ENCODE peak calls at places on chromosomes 11 and 22, in eight cellular contexts. Y is BJ, A is MG63, Q is astrocyte of the cerebellum, N is fibroblast of pulmonary artery, X is NB4, L is lower lobe of right lung, F is aorta. K is an unnamed sample.
A peak's percentile ranks its signal among the peaks of the same experiment; 100 is the strongest.

GRCh38 chr11:20016526-20016925 is 143.7 kb downstream of the DBX1 start:
- DNase-seq in Y (no peak), A (no peak), Q (no peak), N (no peak), X (no peak), L (no peak), F (no peak), K (no peak)

GRCh38 chr22:38756631-38757463 is 1.0 kb upstream of the SUN2 start:
- DNase-seq in Y (no peak), A (no peak), Q (no peak), N (no peak), X (peak; percentile 54), L (peak; percentile 64), F (no peak), K (no peak)

GRCh38 chr11:98104249-98104648 is 916.5 kb upstream of the CNTN5 start:
- DNase-seq in Y (no peak), A (no peak), Q (no peak), N (no peak), X (no peak), L (no peak), F (no peak), K (no peak)

GRCh38 chr11:108241370-108242037 is 18.6 kb downstream of the ATM start:
- DNase-seq in Y (no peak), A (no peak), Q (no peak), N (no peak), X (no peak), L (no peak), F (no peak), K (peak; percentile 11)

GRCh38 chr22:36329217-36330078 is 58.3 kb downstream of the MYH9 start:
- DNase-seq in Y (peak; percentile 91), A (peak; percentile 68), Q (peak; percentile 91), N (peak; percentile 98), X (peak; percentile 96), L (peak; percentile 75), F (peak; percentile 92), K (peak; percentile 94)

GRCh38 chr22:33923660-33924246 is 3.5 kb upstream of the LARGE1 start:
- DNase-seq in Y (no peak), A (peak; percentile 34), Q (peak; percentile 59), N (peak; percentile 84), X (peak; percentile 81), L (no peak), F (peak; percentile 58), K (peak; percentile 86)

GRCh38 chr11:122733301-122733686 is 77.8 kb downstream of the UBASH3B start:
- DNase-seq in Y (no peak), A (peak; percentile 84), Q (no peak), N (peak; percentile 86), X (no peak), L (peak; percentile 60), F (peak; percentile 79), K (peak; percentile 89)

GRCh38 chr11:123521001-123521400 is 90.9 kb downstream of the GRAMD1B start:
- DNase-seq in Y (no peak), A (no peak), Q (no peak), N (no peak), X (no peak), L (no peak), F (no peak), K (no peak)

GRCh38 chr22:23801238-23801821 is 14.6 kb downstream of the SMARCB1 start:
- DNase-seq in Y (no peak), A (no peak), Q (no peak), N (no peak), X (no peak), L (peak; percentile 19), F (peak; percentile 32), K (no peak)

GRCh38 chr11:60788401-60789110 is 3.4 kb downstream of the MS4A10 start:
- DNase-seq in Y (no peak), A (peak; percentile 39), Q (no peak), N (peak; percentile 54), X (no peak), L (peak; percentile 39), F (no peak), K (peak; percentile 38)

GRCh38 chr11:48063424-48063978 is 83.1 kb downstream of the PTPRJ start:
- DNase-seq in Y (peak; percentile 98), A (peak; percentile 82), Q (peak; percentile 96), N (peak; percentile 93), X (no peak), L (no peak), F (peak; percentile 58), K (peak; percentile 95)

GRCh38 chr11:48006301-48006992 is 26.1 kb downstream of the PTPRJ start:
- DNase-seq in Y (no peak), A (peak; percentile 74), Q (no peak), N (peak; percentile 76), X (no peak), L (no peak), F (no peak), K (peak; percentile 86)

GRCh38 chr11:35994421-35994820 is 50.6 kb downstream of the LDLRAD3 start:
- DNase-seq in Y (no peak), A (no peak), Q (no peak), N (no peak), X (no peak), L (no peak), F (no peak), K (no peak)

GRCh38 chr11:60942970-60943565 is 8.9 kb downstream of the SLC15A3 start:
- DNase-seq in Y (no peak), A (no peak), Q (no peak), N (no peak), X (no peak), L (no peak), F (peak; percentile 17), K (no peak)

GRCh38 chr22:35065796-35066218 is at the start of gene ISX:
- DNase-seq in Y (no peak), A (no peak), Q (no peak), N (no peak), X (peak; percentile 48), L (no peak), F (no peak), K (no peak)

GRCh38 chr11:119726150-119726553 is 2.8 kb downstream of the NECTIN1 start:
- DNase-seq in Y (no peak), A (no peak), Q (no peak), N (no peak), X (no peak), L (no peak), F (no peak), K (no peak)
- H3K4me3 ChIP-seq in Y (no peak overlapping the region), A (no peak overlapping the region), Q (no peak overlapping the region), N (no peak overlapping the region), X (no peak overlapping the region), L (no peak overlapping the region), F (no peak overlapping the region), K (no peak overlapping the region)

GRCh38 chr11:1326435-1327063 is 17.1 kb upstream of the TOLLIP start:
- DNase-seq in Y (no peak), A (peak; percentile 45), Q (no peak), N (no peak), X (no peak), L (no peak), F (no peak), K (no peak)

GRCh38 chr11:1327064-1327460 is 17.6 kb upstream of the TOLLIP start:
- DNase-seq in Y (no peak), A (no peak), Q (no peak), N (no peak), X (no peak), L (no peak), F (no peak), K (peak; percentile 15)

DNA sequence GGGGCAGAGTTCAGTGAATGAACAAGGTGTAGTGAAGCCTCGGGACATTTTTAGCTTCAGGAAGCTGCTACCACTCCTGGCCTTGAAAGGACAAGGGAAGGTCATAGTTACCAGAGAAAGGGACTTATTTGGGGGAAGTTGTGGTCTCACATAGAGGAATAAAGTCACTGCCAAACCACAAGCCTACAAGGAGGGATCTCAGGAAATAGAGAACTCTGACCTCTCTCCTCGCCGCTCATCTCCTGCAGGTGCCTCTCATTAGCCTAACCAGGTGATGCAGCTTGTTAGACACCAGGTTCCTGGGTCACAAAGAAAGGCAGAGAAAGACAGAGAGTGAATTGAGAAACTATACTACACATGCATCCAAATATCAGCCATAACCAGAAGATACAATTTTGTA is 14.3 kb upstream of the TOLLIP start:
- DNase-seq in Y (no peak), A (no peak), Q (no peak), N (no peak), X (peak; percentile 80), L (no peak), F (no peak), K (no peak)
- H3K4me3 ChIP-seq in Y (no peak overlapping the region), A (no peak overlapping the region), Q (no peak overlapping the region), N (no peak overlapping the region), X (no peak overlapping the region), L (no peak overlapping the region), F (no peak overlapping the region), K (no peak overlapping the region)

GRCh38 chr11:45665933-45666647 is 668 bp upstream of the CHST1 start:
- DNase-seq in Y (no peak), A (no peak), Q (no peak), N (no peak), X (peak; percentile 16), L (no peak), F (no peak), K (peak; percentile 28)
- H3K4me3 ChIP-seq in Y (no peak overlapping the region), A (no peak overlapping the region), Q (no peak overlapping the region), N (peak overlapping the region; percentile 27), X (no peak overlapping the region), L (peak overlapping the region; percentile 65), F (peak overlapping the region; percentile 88), K (no peak overlapping the region)

GRCh38 chr11:847876-848275 is 5.2 kb downstream of the TSPAN4 start:
- DNase-seq in Y (no peak), A (no peak), Q (no peak), N (no peak), X (no peak), L (no peak), F (no peak), K (no peak)

GRCh38 chr11:849951-850776 is 7.5 kb downstream of the TSPAN4 start:
- DNase-seq in Y (no peak), A (no peak), Q (no peak), N (no peak), X (no peak), L (no peak), F (no peak), K (no peak)

GRCh38 chr11:848380-848931 is 5.8 kb downstream of the TSPAN4 start:
- DNase-seq in Y (no peak), A (no peak), Q (no peak), N (peak; percentile 38), X (peak; percentile 53), L (no peak), F (no peak), K (peak; percentile 54)

GRCh38 chr11:850777-851762 is 8.4 kb downstream of the TSPAN4 start:
- DNase-seq in Y (no peak), A (no peak), Q (no peak), N (no peak), X (no peak), L (no peak), F (no peak), K (no peak)

DNA sequence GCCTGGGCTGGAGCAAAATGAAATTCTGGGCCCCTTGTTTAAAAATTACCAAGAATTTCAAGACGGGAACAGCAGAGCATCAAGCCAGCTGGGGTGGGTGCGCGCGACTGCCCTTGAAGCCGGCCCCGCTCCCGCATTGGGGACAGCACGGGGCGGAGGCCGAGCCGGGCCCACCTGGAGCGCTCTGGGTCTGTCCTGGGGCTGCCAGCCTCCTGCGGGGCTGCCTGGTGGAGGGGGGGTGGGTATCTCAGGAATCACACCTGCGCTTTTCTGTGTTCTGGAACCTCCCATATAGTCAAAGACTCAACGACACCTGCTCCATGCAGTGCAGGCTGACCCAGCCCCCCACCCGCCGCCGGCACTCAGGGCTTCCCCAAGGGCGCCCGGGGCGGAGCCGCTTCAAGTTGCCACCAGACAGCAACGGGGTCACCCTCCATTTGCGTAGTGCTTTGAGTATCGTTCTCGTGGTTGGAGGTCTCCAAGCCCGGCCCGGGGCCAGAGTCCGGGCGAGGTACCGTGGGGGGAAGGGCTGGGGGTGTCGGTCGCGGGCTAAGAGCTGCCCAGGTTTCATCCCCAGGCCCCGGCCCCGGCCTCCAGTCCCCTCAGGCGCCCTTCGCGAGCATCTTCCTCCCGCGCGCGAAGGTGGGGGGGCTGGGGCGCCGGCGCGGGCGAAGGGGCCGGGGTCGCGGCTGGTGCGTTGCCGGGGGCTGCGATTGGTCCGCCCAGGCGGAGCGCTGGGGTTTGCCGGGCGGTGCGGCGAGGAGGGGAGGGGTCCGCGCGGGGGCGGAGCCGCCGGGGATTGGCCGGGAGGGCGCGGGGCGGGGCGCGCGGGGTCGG is 6.6 kb downstream of the TSPAN4 start:
- DNase-seq in Y (no peak), A (no peak), Q (no peak), N (no peak), X (no peak), L (no peak), F (no peak), K (no peak)
- H3K4me3 ChIP-seq in Y (peak overlapping the region; percentile 42), A (no peak overlapping the region), Q (peak overlapping the region; percentile 49), N (peak overlapping the region; percentile 42), X (no peak overlapping the region), L (peak overlapping the region; percentile 48), F (peak overlapping the region; percentile 23), K (peak overlapping the region; percentile 41)